ENCODE peak calls at places on chromosomes 7 and 10, in nine cellular contexts. N is NCI-H1105 treated with DMSO at 0.1 percent for 48 hours; F is GM12864; L is activated T-helper 1 cell treated with Interleukin-2 at 50 U/mL for 16 hours; E is GM18507; T is ovary; C is NCI-H1092; S is stimulated activated naive CD8-positive, alpha-beta T cell treated with anti-CD3 and anti-CD28 coated beads, Interleukin-15, amount 100 ng/mL, for 72 hours; R is activated effector memory CD4-positive, alpha-beta T cell treated with Interleukin-2 at 50 U/mL for 16 hours. V is an unnamed sample.
A peak's percentile ranks its signal among the peaks of the same experiment; 100 is the strongest.

GRCh38 chr10:52239771-52240170 is 74.3 kb upstream of the DKK1 start:
- DNase-seq in L (no peak), F (no peak), T (no peak), C (no peak), S (no peak), N (no peak), E (no peak), R (no peak), V (no peak)

GRCh38 chr10:33040436-33040835 is 82.4 kb upstream of the ITGB1 start:
- DNase-seq in N (no peak), C (no peak), L (no peak), R (no peak), E (no peak), S (no peak), T (no peak), F (no peak), V (no peak)

GRCh38 chr10:126042354-126042753 is 146.0 kb downstream of the FANK1 start:
- DNase-seq in F (no peak), E (no peak), C (no peak), L (no peak), S (no peak), T (no peak), R (no peak), N (no peak), V (no peak)

GRCh38 chr10:77368006-77368405 is 269.6 kb downstream of the KCNMA1 start:
- DNase-seq in C (no peak), L (no peak), R (no peak), E (no peak), F (no peak), S (no peak), T (no peak), N (no peak), V (no peak)

GRCh38 chr7:128939075-128939860 is 1.5 kb downstream of the IRF5 start:
- DNase-seq in S (peak; percentile 42), C (no peak), N (no peak), L (no peak), E (no peak), T (no peak), R (no peak), F (no peak), V (no peak)

GRCh38 chr7:116772423-116772852 is 89.9 kb upstream of the CAPZA2 start:
- DNase-seq in N (no peak), R (no peak), F (no peak), L (no peak), S (no peak), E (no peak), T (no peak), C (no peak), V (no peak)

GRCh38 chr7:137287651-137288258 is 55.8 kb downstream of the PTN start:
- DNase-seq in S (no peak), L (no peak), F (no peak), T (no peak), C (no peak), R (no peak), E (no peak), N (no peak), V (no peak)

GRCh38 chr7:2812831-2813230 is 31.3 kb downstream of the GNA12 start:
- DNase-seq in N (no peak), L (no peak), S (no peak), T (no peak), E (no peak), C (no peak), R (no peak), F (no peak), V (no peak)

GRCh38 chr10:131003455-131003854 is 308.1 kb downstream of the TCERG1L start:
- DNase-seq in N (no peak), R (no peak), T (no peak), F (no peak), S (no peak), C (no peak), E (no peak), L (no peak), V (no peak)

GRCh38 chr10:117543999-117544728 is 1.6 kb downstream of the EMX2 start:
- DNase-seq in L (no peak), S (no peak), R (no peak), F (no peak), C (no peak), N (peak; percentile 27), T (peak; percentile 70), E (no peak), V (no peak)

GRCh38 chr10:63822496-63822895 is 301.3 kb downstream of the REEP3 start:
- DNase-seq in R (no peak), T (no peak), L (no peak), C (no peak), S (no peak), E (no peak), F (no peak), N (no peak), V (no peak)

GRCh38 chr10:102230264-102230860 is 4.3 kb downstream of the ELOVL3 start:
- DNase-seq in R (no peak), L (no peak), F (no peak), C (peak; percentile 15), E (no peak), S (peak; percentile 53), N (peak; percentile 46), T (peak; percentile 68), V (no peak)